ENCODE peak calls at places on chromosomes 2 and 18, in eight cellular contexts. I is hepatocyte, Z is OCI-LY7, V is cardiac muscle cell, D is psoas muscle, C is thyroid gland, E is heart left ventricle, R is SK-N-SH. Q is an unnamed sample.

GRCh38 chr2:128408349-128409305 is 90.0 kb upstream of the HS6ST1 start:
- DNase-seq in I (no peak), Z (no peak), V (no peak), D (no peak), C (no peak), E (no peak), R (peak; percentile 38), Q (peak; percentile 26)

GRCh38 chr18:61655630-61656029 is 237.2 kb downstream of the RNF152 start:
- DNase-seq in I (no peak), Z (no peak), V (no peak), D (no peak), C (no peak), E (no peak), R (no peak), Q (no peak)

GRCh38 chr2:138536302-138536701 is 34.7 kb downstream of the SPOPL start:
- DNase-seq in I (no peak), Z (no peak), V (no peak), D (no peak), C (no peak), E (no peak), R (no peak), Q (no peak)

GRCh38 chr2:18262601-18263000 is 297.9 kb downstream of the RDH14 start:
- DNase-seq in I (no peak), Z (no peak), V (no peak), D (no peak), C (no peak), E (no peak), R (no peak), Q (no peak)

GRCh38 chr2:15941483-15941853 is 1.1 kb downstream of the MYCN start:
- DNase-seq in I (peak; percentile 58), Z (no peak), V (peak; percentile 85), D (no peak), C (peak; percentile 64), E (no peak), R (peak; percentile 82), Q (no peak)

GRCh38 chr2:172613035-172613434 is 57.1 kb downstream of the PDK1 start:
- DNase-seq in I (peak; percentile 37), Z (no peak), V (peak; percentile 65), D (no peak), C (no peak), E (no peak), R (peak; percentile 32), Q (no peak)

GRCh38 chr2:165640232-165640923 is 153.7 kb downstream of the GALNT3 start:
- DNase-seq in I (no peak), Z (no peak), V (peak; percentile 1), D (no peak), C (no peak), E (no peak), R (no peak), Q (no peak)

GRCh38 chr2:201235865-201236811 is 24.2 kb upstream of the CASP8 start:
- DNase-seq in I (peak; percentile 83), Z (peak; percentile 83), V (peak; percentile 78), D (peak; percentile 36), C (peak; percentile 57), E (peak; percentile 50), R (peak; percentile 67), Q (peak; percentile 74)

GRCh38 chr18:9827211-9827855 is 58.4 kb upstream of the TXNDC2 start:
- DNase-seq in I (no peak), Z (no peak), V (no peak), D (no peak), C (no peak), E (no peak), R (no peak), Q (no peak)

GRCh38 chr18:3350566-3351527 is 88.9 kb downstream of the MYL12B start:
- DNase-seq in I (peak; percentile 12), Z (no peak), V (no peak), D (no peak), C (no peak), E (no peak), R (no peak), Q (no peak)

GRCh38 chr18:80076379-80076778 is 32.7 kb upstream of the ADNP2 start:
- DNase-seq in I (no peak), Z (no peak), V (no peak), D (no peak), C (no peak), E (no peak), R (no peak), Q (no peak)

GRCh38 chr2:120395686-120396518 is 50.0 kb downstream of the INHBB start:
- DNase-seq in I (peak; percentile 55), Z (no peak), V (peak; percentile 79), D (no peak), C (peak; percentile 97), E (no peak), R (peak; percentile 82), Q (no peak)

GRCh38 chr2:39228413-39229209 is 15.2 kb downstream of the CDKL4 start:
- DNase-seq in I (no peak), Z (peak; percentile 55), V (peak; percentile 12), D (no peak), C (no peak), E (no peak), R (no peak), Q (no peak)

GRCh38 chr2:145305854-145306253 is 785.9 kb upstream of the ZEB2 start:
- DNase-seq in I (no peak), Z (peak; percentile 14), V (no peak), D (no peak), C (no peak), E (no peak), R (no peak), Q (no peak)

GRCh38 chr2:168189835-168190426 is 57.5 kb downstream of the STK39 start:
- DNase-seq in I (peak; percentile 34), Z (no peak), V (no peak), D (no peak), C (no peak), E (no peak), R (no peak), Q (no peak)

GRCh38 chr2:221529943-221530652 is 42.0 kb downstream of the EPHA4 start:
- DNase-seq in I (no peak), Z (no peak), V (no peak), D (no peak), C (no peak), E (no peak), R (no peak), Q (no peak)

GRCh38 chr2:237352279-237352845 is 61.6 kb downstream of the COL6A3 start:
- DNase-seq in I (no peak), Z (no peak), V (no peak), D (no peak), C (no peak), E (no peak), R (no peak), Q (no peak)

GRCh38 chr18:79493801-79494211 is 98.1 kb downstream of the NFATC1 start:
- DNase-seq in I (no peak), Z (no peak), V (no peak), D (no peak), C (no peak), E (peak; percentile 17), R (no peak), Q (no peak)

GRCh38 chr2:146807568-146808168 is 1037.2 kb upstream of the ACVR2A start:
- DNase-seq in I (no peak), Z (no peak), V (no peak), D (no peak), C (no peak), E (no peak), R (no peak), Q (no peak)

GRCh38 chr18:319745-320144 is 51.9 kb upstream of the THOC1 start:
- DNase-seq in I (no peak), Z (no peak), V (no peak), D (no peak), C (no peak), E (no peak), R (no peak), Q (no peak)

GRCh38 chr18:75249192-75249551 is 38.6 kb downstream of the TSHZ1 start:
- DNase-seq in I (no peak), Z (no peak), V (no peak), D (no peak), C (no peak), E (no peak), R (no peak), Q (no peak)
- H3K27ac ChIP-seq in I (peak overlapping the region; percentile 86), Z (no peak overlapping the region), V (no peak overlapping the region), D (peak overlapping the region; percentile 74), C (no peak overlapping the region), E (peak overlapping the region; percentile 84), R (peak overlapping the region; percentile 88), Q (no peak overlapping the region)

GRCh38 chr2:215137329-215137686 is 1.1 kb downstream of the ABCA12 start:
- DNase-seq in I (no peak), Z (no peak), V (no peak), D (no peak), C (no peak), E (no peak), R (no peak), Q (no peak)
- H3K4me3 ChIP-seq in I (no peak overlapping the region), Z (no peak overlapping the region), V (no peak overlapping the region), D (no peak overlapping the region), C (no peak overlapping the region), E (no peak overlapping the region), R (no peak overlapping the region), Q (no peak overlapping the region)

GRCh38 chr2:132403176-132403575 is 13.4 kb upstream of the GPR39 start:
- DNase-seq in I (no peak), Z (no peak), V (no peak), D (no peak), C (no peak), E (no peak), R (no peak), Q (no peak)
- H3K27ac ChIP-seq in I (no peak overlapping the region), Z (no peak overlapping the region), V (no peak overlapping the region), D (no peak overlapping the region), C (no peak overlapping the region), E (no peak overlapping the region), R (no peak overlapping the region), Q (no peak overlapping the region)

GRCh38 chr2:9179572-9180201 is 26.9 kb upstream of the ASAP2 start:
- DNase-seq in I (peak; percentile 49), Z (no peak), V (no peak), D (peak; percentile 59), C (peak; percentile 23), E (peak; percentile 63), R (no peak), Q (no peak)
- H3K4me3 ChIP-seq in I (no peak overlapping the region), Z (no peak overlapping the region), V (no peak overlapping the region), D (no peak overlapping the region), C (no peak overlapping the region), E (no peak overlapping the region), R (no peak overlapping the region), Q (no peak overlapping the region)

GRCh38 chr18:58216071-58216471 is 172.0 kb downstream of the NEDD4L start:
- DNase-seq in I (peak; percentile 47), Z (no peak), V (peak; percentile 58), D (no peak), C (peak; percentile 71), E (no peak), R (no peak), Q (no peak)
- H3K27ac ChIP-seq in I (peak overlapping the region; percentile 2), Z (no peak overlapping the region), V (peak overlapping the region; percentile 76), D (no peak overlapping the region), C (peak overlapping the region; percentile 48), E (no peak overlapping the region), R (no peak overlapping the region), Q (no peak overlapping the region)

Q was measured in lung.